ENCODE peak calls at places on chromosomes 16 and 17, in four cellular contexts. One of them, this sample, is unnamed.

GRCh38 chr17:64339516-64340475 is 50.9 kb downstream of the PECAM1 start:
- DNase-seq in K562: no peak
- DNase-seq in HepG2: no peak
- DNase-seq in GM12878: no peak
- DNase-seq in this sample: no peak

GRCh38 chr16:23071202-23072083 is 77.8 kb downstream of the USP31 start:
- DNase-seq in K562: no peak
- DNase-seq in HepG2: no peak
- DNase-seq in GM12878: no peak
- DNase-seq in this sample: no peak

GRCh38 chr17:15154618-15155017 is 110.5 kb downstream of the PMP22 start:
- DNase-seq in K562: no peak
- DNase-seq in HepG2: no peak
- DNase-seq in GM12878: no peak
- DNase-seq in this sample: no peak

GRCh38 chr17:36742267-36743000 is 141.1 kb downstream of the MRM1 start:
- DNase-seq in K562: no peak
- DNase-seq in HepG2: no peak
- DNase-seq in GM12878: no peak
- DNase-seq in this sample: peak; percentile 45

GRCh38 chr16:84895016-84895415 is 75.2 kb downstream of the CRISPLD2 start:
- DNase-seq in K562: no peak
- DNase-seq in HepG2: no peak
- DNase-seq in GM12878: no peak
- DNase-seq in this sample: no peak

GRCh38 chr17:3796110-3796821 is 4.7 kb downstream of the ITGAE start:
- DNase-seq in K562: no peak
- DNase-seq in HepG2: no peak
- DNase-seq in GM12878: peak; percentile 90
- DNase-seq in this sample: no peak

GRCh38 chr17:75526555-75527270 is 1.2 kb downstream of the LLGL2 start:
- DNase-seq in K562: no peak
- DNase-seq in HepG2: no peak
- DNase-seq in GM12878: no peak
- DNase-seq in this sample: peak; percentile 49

GRCh38 chr16:48232459-48233040 is 11.6 kb upstream of the LONP2 start:
- DNase-seq in K562: no peak
- DNase-seq in HepG2: no peak
- DNase-seq in GM12878: no peak
- DNase-seq in this sample: no peak

GRCh38 chr17:7854851-7855642 is at the start of gene TMEM88:
- DNase-seq in K562: no peak
- DNase-seq in HepG2: no peak
- DNase-seq in GM12878: no peak
- DNase-seq in this sample: peak; percentile 72

GRCh38 chr16:17282247-17282646 is 188.5 kb downstream of the XYLT1 start:
- DNase-seq in K562: no peak
- DNase-seq in HepG2: no peak
- DNase-seq in GM12878: no peak
- DNase-seq in this sample: no peak

GRCh38 chr16:15509593-15510520 is 75.5 kb downstream of the BMERB1 start:
- DNase-seq in K562: no peak
- DNase-seq in HepG2: no peak
- DNase-seq in GM12878: no peak
- DNase-seq in this sample: no peak

GRCh38 chr17:68344701-68345136 is 53.4 kb downstream of the ARSG start:
- DNase-seq in K562: no peak
- DNase-seq in HepG2: no peak
- DNase-seq in GM12878: no peak
- DNase-seq in this sample: no peak

GRCh38 chr16:84922351-84923135 is 88.8 kb downstream of the ZDHHC7 start:
- DNase-seq in K562: peak; percentile 41
- DNase-seq in HepG2: peak; percentile 38
- DNase-seq in GM12878: no peak
- DNase-seq in this sample: no peak

GRCh38 chr16:14283786-14284185 is 212.7 kb downstream of the MRTFB start:
- DNase-seq in K562: no peak
- DNase-seq in HepG2: no peak
- DNase-seq in GM12878: no peak
- DNase-seq in this sample: peak; percentile 28

GRCh38 chr17:80738406-80738805 is 193.8 kb downstream of the RPTOR start:
- DNase-seq in K562: no peak
- DNase-seq in HepG2: no peak
- DNase-seq in GM12878: peak; percentile 34
- DNase-seq in this sample: no peak

GRCh38 chr17:8360260-8360659 is 16.2 kb downstream of the KRABD2 start:
- DNase-seq in K562: no peak
- DNase-seq in HepG2: no peak
- DNase-seq in GM12878: no peak
- DNase-seq in this sample: no peak

GRCh38 chr16:996672-997071 is 15.1 kb downstream of the SOX8 start:
- DNase-seq in K562: no peak
- DNase-seq in HepG2: no peak
- DNase-seq in GM12878: no peak
- DNase-seq in this sample: no peak

GRCh38 chr17:19329136-19329535 is 33.4 kb downstream of the B9D1 start:
- DNase-seq in K562: no peak
- DNase-seq in HepG2: no peak
- DNase-seq in GM12878: no peak
- DNase-seq in this sample: peak; percentile 4

GRCh38 chr16:72537684-72538083 is 365.7 kb upstream of the PMFBP1 start:
- DNase-seq in K562: no peak
- DNase-seq in HepG2: no peak
- DNase-seq in GM12878: no peak
- DNase-seq in this sample: no peak

GRCh38 chr17:57550671-57551315 is 194.3 kb downstream of the CCDC182 start:
- DNase-seq in K562: no peak
- DNase-seq in HepG2: no peak
- DNase-seq in GM12878: no peak
- DNase-seq in this sample: no peak

GRCh38 chr17:57552114-57552601 is 192.9 kb downstream of the CCDC182 start:
- DNase-seq in K562: peak; percentile 66
- DNase-seq in HepG2: no peak
- DNase-seq in GM12878: no peak
- DNase-seq in this sample: peak; percentile 81

GRCh38 chr17:57549996-57550395 is 195.1 kb downstream of the CCDC182 start:
- DNase-seq in K562: no peak
- DNase-seq in HepG2: no peak
- DNase-seq in GM12878: no peak
- DNase-seq in this sample: no peak

GRCh38 chr17:57553525-57553924 is 191.6 kb downstream of the CCDC182 start:
- DNase-seq in K562: peak; percentile 84
- DNase-seq in HepG2: no peak
- DNase-seq in GM12878: no peak
- DNase-seq in this sample: no peak

GRCh38 chr17:57551321-57552079 is 193.6 kb downstream of the CCDC182 start:
- DNase-seq in K562: no peak
- DNase-seq in HepG2: no peak
- DNase-seq in GM12878: peak; percentile 69
- DNase-seq in this sample: no peak
- TF ChIP-seq ETV6 in K562: no peak
- TF ChIP-seq ETV6 in HepG2: no peak
- TF ChIP-seq ETV6 in GM12878: no peak
- TF ChIP-seq ETV6 in this sample: no peak

GRCh38 chr17:79704691-79705090 is 26.1 kb upstream of the ENPP7 start:
- DNase-seq in K562: no peak
- DNase-seq in HepG2: no peak
- DNase-seq in GM12878: no peak
- DNase-seq in this sample: no peak

GRCh38 chr17:79705674-79706073 is 25.1 kb upstream of the ENPP7 start:
- DNase-seq in K562: no peak
- DNase-seq in HepG2: no peak
- DNase-seq in GM12878: no peak
- DNase-seq in this sample: no peak

GRCh38 chr17:79707441-79707850 is 23.3 kb upstream of the ENPP7 start:
- DNase-seq in K562: no peak
- DNase-seq in HepG2: no peak
- DNase-seq in GM12878: no peak
- DNase-seq in this sample: no peak

GRCh38 chr17:79707931-79708891 is 22.5 kb upstream of the ENPP7 start:
- DNase-seq in K562: peak; percentile 68
- DNase-seq in HepG2: peak; percentile 43
- DNase-seq in GM12878: no peak
- DNase-seq in this sample: peak; percentile 79

GRCh38 chr17:79706931-79707382 is 23.8 kb upstream of the ENPP7 start:
- DNase-seq in K562: no peak
- DNase-seq in HepG2: no peak
- DNase-seq in GM12878: no peak
- DNase-seq in this sample: no peak
- TF ChIP-seq ETV6 in K562: no peak
- TF ChIP-seq ETV6 in HepG2: no peak
- TF ChIP-seq ETV6 in GM12878: no peak
- TF ChIP-seq ETV6 in this sample: no peak

GRCh38 chr16:87437911-87438610 is 45.9 kb downstream of the MAP1LC3B start:
- DNase-seq in K562: no peak
- DNase-seq in HepG2: no peak
- DNase-seq in GM12878: no peak
- DNase-seq in this sample: no peak
- TF ChIP-seq ETV6 in K562: no peak
- TF ChIP-seq ETV6 in HepG2: no peak
- TF ChIP-seq ETV6 in GM12878: no peak
- TF ChIP-seq ETV6 in this sample: no peak

DNA sequence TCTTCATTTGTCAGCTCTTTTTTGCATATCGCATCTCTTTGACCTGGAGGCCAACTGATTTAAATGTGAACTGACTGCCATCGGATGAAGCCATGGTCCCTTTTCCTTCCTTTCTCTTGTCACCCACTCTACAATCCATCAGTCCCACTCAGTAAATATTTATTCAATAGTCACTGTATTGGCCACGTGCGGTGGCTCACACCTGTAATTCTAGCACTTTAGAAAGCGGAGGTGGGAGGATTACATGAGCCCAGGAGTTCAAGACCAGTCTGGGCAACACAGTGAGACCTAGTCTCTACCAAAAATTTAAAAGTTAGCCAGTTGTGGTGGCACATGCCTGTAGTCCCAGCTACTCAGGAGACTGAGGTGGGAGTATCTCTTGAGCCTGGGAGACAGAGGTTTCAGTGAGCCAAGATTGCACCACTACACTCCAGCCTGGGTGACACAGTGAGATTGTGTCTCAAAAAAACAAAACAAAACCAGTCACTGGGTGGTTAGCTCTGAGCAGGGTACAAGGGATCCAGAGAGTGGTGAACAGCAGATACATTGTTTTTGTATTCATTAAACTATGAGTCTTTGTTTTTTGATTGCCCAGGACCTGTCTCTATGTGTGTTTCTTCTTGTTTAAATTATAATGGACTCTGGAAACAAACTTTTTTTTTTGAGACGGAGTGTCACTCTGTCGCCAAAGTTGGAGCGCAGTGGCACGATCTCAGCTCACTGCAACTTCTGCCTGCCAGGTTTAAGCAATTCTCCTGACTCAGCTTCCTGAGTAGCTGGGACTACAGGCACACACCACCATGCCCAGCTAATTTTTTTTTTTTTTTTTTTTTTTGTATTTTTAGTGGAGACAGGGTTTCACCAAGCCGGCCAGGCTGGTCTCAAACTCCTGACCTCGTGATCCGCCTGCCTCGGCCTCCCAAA is 6.9 kb downstream of the PHAF1 start:
- DNase-seq in K562: no peak
- DNase-seq in HepG2: peak; percentile 66
- DNase-seq in GM12878: no peak
- DNase-seq in this sample: no peak
- TF ChIP-seq ETV6 in K562: no peak
- TF ChIP-seq ETV6 in HepG2: no peak
- TF ChIP-seq ETV6 in GM12878: no peak
- TF ChIP-seq ETV6 in this sample: no peak

DNA sequence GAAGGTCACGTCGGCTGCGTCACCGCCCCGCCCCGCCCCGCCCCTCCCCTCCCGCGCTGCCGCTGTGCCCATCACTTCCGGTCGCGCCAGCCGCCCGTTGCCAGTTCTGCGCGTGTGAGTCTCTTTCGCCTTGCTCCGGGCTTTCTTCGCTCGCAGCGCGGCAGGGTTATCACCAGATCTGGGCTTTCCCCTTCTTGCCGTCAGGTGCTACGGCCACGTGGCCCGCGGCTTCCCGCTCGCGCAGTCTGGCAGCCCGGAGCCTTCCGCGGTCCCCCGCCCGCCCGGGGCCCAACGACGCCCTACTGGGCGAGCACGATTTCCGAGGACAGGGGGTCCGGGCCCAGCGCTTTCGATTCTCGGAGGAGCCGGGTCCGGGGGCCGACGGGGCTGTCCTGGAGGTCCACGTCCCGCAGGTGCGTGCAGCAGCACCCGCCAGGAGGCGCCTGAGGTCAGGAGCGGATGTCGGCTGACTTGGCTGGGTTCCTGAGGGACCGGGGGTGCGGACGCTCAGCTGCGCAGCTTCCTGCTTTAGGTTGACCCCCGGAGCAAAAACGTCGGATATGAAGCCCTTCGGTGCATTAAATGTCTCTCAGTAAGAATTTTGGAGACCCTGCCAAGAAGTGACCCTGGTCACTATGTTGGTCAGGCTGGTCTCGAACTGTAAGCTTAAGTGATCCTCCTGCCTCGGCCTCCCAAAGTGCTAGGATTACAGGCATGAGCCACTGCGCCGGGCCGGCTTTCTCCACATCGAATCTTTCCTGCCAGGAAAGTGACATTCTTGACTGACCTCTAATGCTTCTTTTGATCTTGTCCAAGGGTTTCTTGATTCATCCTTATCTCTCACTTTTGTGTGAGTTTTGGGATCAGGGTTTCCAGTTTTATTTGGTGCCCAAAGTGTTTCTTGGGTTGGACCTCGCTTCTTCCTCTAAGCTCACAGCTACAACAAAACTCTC is at the start of gene METTL23:
- DNase-seq in K562: peak; percentile 83
- DNase-seq in HepG2: peak; percentile 68
- DNase-seq in GM12878: no peak
- DNase-seq in this sample: peak; percentile 70
- TF ChIP-seq ETV6 in K562: no peak
- TF ChIP-seq ETV6 in HepG2: peak; percentile 80
- TF ChIP-seq ETV6 in GM12878: no peak
- TF ChIP-seq ETV6 in this sample: peak; percentile 49

DNA sequence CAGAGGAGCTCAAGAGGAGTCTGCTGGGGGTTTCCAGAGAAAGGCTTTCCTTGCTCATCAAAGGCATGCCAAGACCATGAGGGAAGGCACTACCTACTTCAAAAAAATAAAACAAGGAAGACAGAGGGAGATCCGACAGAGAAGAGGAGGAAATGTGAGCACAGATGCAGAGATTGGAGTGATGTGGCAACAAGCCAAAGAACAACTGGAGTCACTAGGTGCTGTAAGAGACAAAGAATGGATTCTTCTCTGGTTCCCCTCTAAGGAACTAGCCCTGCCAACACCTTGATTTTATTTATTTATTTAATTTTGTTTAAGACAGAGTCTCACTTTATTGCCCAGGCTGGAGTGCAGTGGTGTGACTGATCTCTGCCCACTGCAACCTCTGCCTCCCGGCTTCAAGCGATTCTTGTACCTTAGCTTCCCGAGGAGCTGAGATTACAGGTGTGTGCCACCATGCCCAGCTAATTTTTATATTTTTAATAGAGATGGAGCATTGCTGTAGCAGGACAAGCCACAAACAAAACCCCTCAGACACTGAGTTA is 13.8 kb upstream of the ACSF2 start:
- DNase-seq in K562: no peak
- DNase-seq in HepG2: no peak
- DNase-seq in GM12878: no peak
- DNase-seq in this sample: no peak
- TF ChIP-seq ETV6 in K562: no peak
- TF ChIP-seq ETV6 in HepG2: no peak
- TF ChIP-seq ETV6 in GM12878: no peak
- TF ChIP-seq ETV6 in this sample: no peak

This sample was measured in WTC11.